ENCODE peak calls at places on chromosomes 16 and 17, in six cellular contexts. V is glomerular endothelial cell, Q is AG20443, M is NCI-H524, B is KG1, O is RWPE1. A is an unnamed sample.

GRCh38 chr17:2011421-2012371 is 13.4 kb downstream of the RTN4RL1 start:
- DNase-seq in V (no peak), Q (peak; percentile 89), M (no peak), B (no peak), O (peak; percentile 67), A (no peak)

GRCh38 chr17:73272906-73273218 is 11.2 kb upstream of the CPSF4L start:
- DNase-seq in V (no peak), Q (no peak), M (no peak), B (no peak), O (no peak), A (no peak)

GRCh38 chr16:58028541-58029070 is 3.1 kb downstream of the MMP15 start:
- DNase-seq in V (no peak), Q (no peak), M (no peak), B (no peak), O (no peak), A (no peak)

GRCh38 chr17:49108318-49108717 is 24.3 kb upstream of the B4GALNT2 start:
- DNase-seq in V (no peak), Q (peak; percentile 65), M (no peak), B (no peak), O (no peak), A (no peak)

GRCh38 chr17:38510424-38511125 is 82.3 kb downstream of the ARHGAP23 start:
- DNase-seq in V (no peak), Q (peak; percentile 61), M (no peak), B (no peak), O (no peak), A (no peak)

GRCh38 chr16:70018254-70018653 is 67.1 kb downstream of the CLEC18A start:
- DNase-seq in V (no peak), Q (no peak), M (peak; percentile 55), B (no peak), O (no peak), A (no peak)

GRCh38 chr17:75679706-75680201 is 12.6 kb downstream of the SAP30BP start:
- DNase-seq in V (no peak), Q (no peak), M (no peak), B (no peak), O (peak; percentile 49), A (no peak)

GRCh38 chr17:44005865-44006580 is 1.6 kb downstream of the NAGS start:
- DNase-seq in V (no peak), Q (no peak), M (peak; percentile 77), B (no peak), O (peak; percentile 16), A (no peak)

GRCh38 chr17:29918922-29919856 is 10.8 kb downstream of the SSH2 start:
- DNase-seq in V (no peak), Q (peak; percentile 25), M (peak; percentile 46), B (no peak), O (peak; percentile 59), A (no peak)

GRCh38 chr16:86465434-86465833 is 44.9 kb upstream of the FOXF1 start:
- DNase-seq in V (no peak), Q (no peak), M (no peak), B (no peak), O (no peak), A (no peak)

GRCh38 chr17:77409282-77410161 is 268.8 kb downstream of the SEC14L1 start:
- DNase-seq in V (no peak), Q (peak; percentile 58), M (peak; percentile 36), B (peak; percentile 24), O (peak; percentile 45), A (no peak)

GRCh38 chr17:57890857-57891232 is 41.0 kb upstream of the MRPS23 start:
- DNase-seq in V (no peak), Q (no peak), M (no peak), B (no peak), O (no peak), A (no peak)

GRCh38 chr17:80996422-80997305 is 5.0 kb downstream of the CHMP6 start:
- DNase-seq in V (no peak), Q (no peak), M (no peak), B (no peak), O (no peak), A (no peak)

GRCh38 chr16:23566724-23567123 is 9.2 kb downstream of the UBFD1 start:
- DNase-seq in V (no peak), Q (no peak), M (no peak), B (no peak), O (no peak), A (no peak)

GRCh38 chr17:54901230-54901847 is 687 bp downstream of the TOM1L1 start:
- DNase-seq in V (no peak), Q (peak; percentile 20), M (peak; percentile 54), B (no peak), O (peak; percentile 89), A (no peak)

GRCh38 chr17:5419959-5420653 is at the start of gene RPAIN:
- DNase-seq in V (peak; percentile 76), Q (peak; percentile 82), M (peak; percentile 86), B (peak; percentile 60), O (peak; percentile 87), A (peak; percentile 81)

GRCh38 chr16:71542377-71542776 is 16.2 kb downstream of the CHST4 start:
- DNase-seq in V (no peak), Q (peak; percentile 62), M (peak; percentile 62), B (no peak), O (peak; percentile 44), A (no peak)

GRCh38 chr16:20901441-20902112 is 1.0 kb downstream of the LYRM1 start:
- DNase-seq in V (no peak), Q (peak; percentile 45), M (peak; percentile 16), B (peak; percentile 70), O (peak; percentile 60), A (no peak)

GRCh38 chr16:67101301-67101675 is 8.5 kb upstream of the PHAF1 start:
- DNase-seq in V (no peak), Q (peak; percentile 24), M (no peak), B (no peak), O (no peak), A (no peak)

GRCh38 chr17:16428098-16428882 is 12.9 kb downstream of the TRPV2 start:
- DNase-seq in V (no peak), Q (peak; percentile 81), M (peak; percentile 80), B (no peak), O (no peak), A (no peak)

GRCh38 chr16:4537376-4538066 is 1.1 kb downstream of the CDIP1 start:
- DNase-seq in V (no peak), Q (peak; percentile 43), M (no peak), B (no peak), O (peak; percentile 26), A (no peak)

GRCh38 chr17:36889955-36890354 is 47.3 kb upstream of the LHX1 start:
- DNase-seq in V (no peak), Q (no peak), M (no peak), B (no peak), O (no peak), A (no peak)

GRCh38 chr16:84354306-84354705 is 14.0 kb upstream of the ATP2C2 start:
- DNase-seq in V (no peak), Q (no peak), M (no peak), B (no peak), O (no peak), A (no peak)

A was measured in SIG-M5.